ENCODE peak calls at places on chromosomes 3 and 15, in four cellular contexts. R is NCI-H226; T is CD4-positive, CD25-positive, alpha-beta regulatory T cell; I is GM12892. Y is an unnamed sample.
A peak's percentile ranks its signal among the peaks of the same experiment; 100 is the strongest.

GRCh38 chr3:196711838-196712513 is at the start of the genes CEP19 and PIGX:
- DNase-seq in R (peak; percentile 75), T (peak; percentile 90), I (peak; percentile 85), Y (peak; percentile 69)

GRCh38 chr3:183555541-183556081 is at the start of gene KLHL6:
- DNase-seq in I (peak; percentile 58), T (peak; percentile 74), R (no peak), Y (peak; percentile 18)

GRCh38 chr15:78933187-78934062 is 11.4 kb downstream of the CTSH start:
- DNase-seq in I (no peak), R (no peak), T (no peak), Y (no peak)

GRCh38 chr15:83446904-83447708 is at the start of gene SH3GL3:
- DNase-seq in I (no peak), T (no peak), R (peak; percentile 90), Y (peak; percentile 68)

GRCh38 chr3:13264468-13264795 is 155.7 kb downstream of the NUP210 start:
- DNase-seq in R (no peak), I (no peak), T (no peak), Y (no peak)

GRCh38 chr3:38110314-38111050 is 26.4 kb downstream of the ACAA1 start:
- DNase-seq in R (no peak), T (no peak), I (no peak), Y (no peak)

GRCh38 chr15:72507402-72507801 is 33.3 kb downstream of the ARIH1 start:
- DNase-seq in R (no peak), I (no peak), T (no peak), Y (no peak)

GRCh38 chr15:79978694-79979519 is 7.9 kb upstream of the BCL2A1 start:
- DNase-seq in I (no peak), T (no peak), R (peak; percentile 40), Y (no peak)

GRCh38 chr15:69300129-69300588 is 1.4 kb downstream of the PAQR5 start:
- DNase-seq in I (no peak), T (no peak), R (no peak), Y (no peak)

GRCh38 chr15:38463893-38464292 is 10.0 kb downstream of the FAM98B start:
- DNase-seq in R (no peak), I (no peak), T (no peak), Y (no peak)

GRCh38 chr3:132662212-132662611 is 2.1 kb downstream of the UBA5 start:
- DNase-seq in T (no peak), R (no peak), I (no peak), Y (no peak)

GRCh38 chr3:66693461-66693912 is 192.7 kb upstream of the LRIG1 start:
- DNase-seq in T (no peak), R (no peak), I (no peak), Y (no peak)

GRCh38 chr3:153513236-153513635 is 351.2 kb downstream of the RAP2B start:
- DNase-seq in T (peak; percentile 17), I (no peak), R (no peak), Y (peak; percentile 9)

GRCh38 chr3:139657936-139658335 is 19.8 kb downstream of the NMNAT3 start:
- DNase-seq in I (no peak), T (no peak), R (no peak), Y (no peak)

GRCh38 chr3:37853691-37854413 is 7.8 kb upstream of the CTDSPL start:
- DNase-seq in I (no peak), R (no peak), T (no peak), Y (no peak)

GRCh38 chr3:129936757-129937156 is 37.8 kb upstream of the TRH start:
- DNase-seq in I (no peak), R (peak; percentile 69), T (peak; percentile 50), Y (peak; percentile 70)

Y was measured in trophoblast cell.